ENCODE peak calls at places on chromosomes 3 and 15, in nine cellular contexts. N is CD8-positive, alpha-beta T cell; Y is fibroblast of lung; G is CD14-positive monocyte; U is CD8-positive, alpha-beta memory T cell; A is IMR-90; R is PC-3; L is T-helper 2 cell; V is GM12865. C is an unnamed sample.

GRCh38 chr3:122101646-122102045 is 46.5 kb downstream of the CD86 start:
- DNase-seq in Y (peak; percentile 44), U (peak; percentile 51), N (no peak), A (peak; percentile 66), V (peak; percentile 89), R (peak; percentile 87), L (no peak), G (no peak), C (peak; percentile 87)

GRCh38 chr3:94114667-94115066 is 51.8 kb downstream of the NSUN3 start:
- DNase-seq in R (no peak), L (no peak), Y (no peak), N (no peak), G (no peak), V (no peak), A (no peak), U (no peak), C (no peak)

GRCh38 chr3:157865449-157865862 is 240.8 kb downstream of the SHOX2 start:
- DNase-seq in N (peak; percentile 25), Y (no peak), L (no peak), A (no peak), V (peak; percentile 72), G (no peak), R (peak; percentile 60), U (no peak), C (peak; percentile 71)

GRCh38 chr15:63385911-63386531 is 4.4 kb upstream of the CA12 start:
- DNase-seq in N (no peak), L (no peak), G (no peak), A (no peak), Y (no peak), R (no peak), U (no peak), V (no peak), C (peak; percentile 7)

GRCh38 chr15:64373360-64373759 is 7.9 kb downstream of the PCLAF start:
- DNase-seq in Y (no peak), N (no peak), G (no peak), U (no peak), A (no peak), R (no peak), L (no peak), V (no peak), C (no peak)

GRCh38 chr3:40971191-40972168 is 227.8 kb upstream of the CTNNB1 start:
- DNase-seq in V (peak; percentile 95), U (no peak), N (no peak), G (peak; percentile 94), R (peak; percentile 96), A (peak; percentile 86), Y (peak; percentile 95), L (no peak), C (peak; percentile 82)

GRCh38 chr3:37707428-37708372 is 154.0 kb upstream of the CTDSPL start:
- DNase-seq in A (no peak), R (no peak), G (no peak), N (no peak), V (no peak), Y (no peak), L (no peak), U (no peak), C (peak; percentile 3)

GRCh38 chr15:70435369-70435768 is 328.0 kb downstream of the UACA start:
- DNase-seq in L (no peak), A (no peak), V (peak; percentile 46), G (no peak), R (no peak), N (no peak), Y (no peak), U (peak; percentile 12), C (no peak)

GRCh38 chr15:64354683-64355558 is 1.1 kb downstream of the CSNK1G1 start:
- DNase-seq in N (no peak), R (no peak), L (no peak), Y (no peak), U (no peak), V (peak; percentile 17), G (no peak), A (no peak), C (no peak)

GRCh38 chr3:100087203-100087602 is 27.1 kb downstream of the FILIP1L start:
- DNase-seq in Y (peak; percentile 86), V (peak; percentile 79), G (no peak), A (peak; percentile 45), R (peak; percentile 83), L (no peak), N (no peak), U (no peak), C (peak; percentile 24)

GRCh38 chr3:21914451-21914850 is 163.4 kb upstream of the ZNF385D start:
- DNase-seq in A (peak; percentile 4), R (no peak), G (no peak), U (no peak), L (no peak), V (no peak), N (no peak), Y (peak; percentile 30), C (peak; percentile 2)

GRCh38 chr3:13494463-13495350 is 14.6 kb downstream of the HDAC11 start:
- DNase-seq in Y (no peak), N (no peak), R (no peak), V (peak; percentile 46), L (no peak), G (no peak), A (peak; percentile 21), U (no peak), C (peak; percentile 2)

GRCh38 chr3:11582123-11582968 is 61.4 kb downstream of the VGLL4 start:
- DNase-seq in V (no peak), R (no peak), N (no peak), U (no peak), Y (peak; percentile 93), A (peak; percentile 89), G (no peak), L (no peak), C (no peak)

GRCh38 chr3:113873814-113874526 is 35.4 kb downstream of the GRAMD1C start:
- DNase-seq in G (no peak), V (no peak), L (no peak), Y (no peak), R (no peak), U (no peak), N (no peak), A (no peak), C (peak; percentile 31)

GRCh38 chr3:29384640-29385039 is 103.8 kb downstream of the RBMS3 start:
- DNase-seq in Y (peak; percentile 91), V (no peak), R (no peak), U (no peak), G (no peak), L (no peak), N (no peak), A (peak; percentile 65), C (no peak)

GRCh38 chr3:42705039-42705767 is 2.6 kb upstream of the HHATL start:
- DNase-seq in U (no peak), G (peak; percentile 25), A (no peak), V (no peak), N (no peak), Y (no peak), L (no peak), R (no peak), C (no peak)

GRCh38 chr3:113040231-113040630 is 49.4 kb downstream of the GTPBP8 start:
- DNase-seq in L (no peak), A (no peak), Y (no peak), U (no peak), R (no peak), N (no peak), G (no peak), V (no peak), C (no peak)

GRCh38 chr15:80031841-80032240 is 27.6 kb upstream of the ZFAND6 start:
- DNase-seq in A (no peak), G (no peak), N (no peak), U (no peak), V (peak; percentile 77), R (peak; percentile 83), Y (no peak), L (no peak), C (peak; percentile 35)

GRCh38 chr3:127961963-127962362 is 46.9 kb downstream of the KBTBD12 start:
- DNase-seq in A (peak; percentile 25), V (no peak), G (no peak), R (peak; percentile 91), L (no peak), Y (peak; percentile 59), U (no peak), N (no peak), C (peak; percentile 95)

GRCh38 chr15:70478251-70478990 is 284.9 kb downstream of the UACA start:
- DNase-seq in L (no peak), G (peak; percentile 69), Y (no peak), U (no peak), R (no peak), V (peak; percentile 80), A (no peak), N (no peak), C (no peak)

GRCh38 chr15:87419341-87419740 is 837.2 kb downstream of the NTRK3 start:
- DNase-seq in U (no peak), G (no peak), A (no peak), Y (peak; percentile 1), V (no peak), R (no peak), L (no peak), N (no peak), C (no peak)

GRCh38 chr3:113532698-113533533 is 561 bp downstream of the SIDT1 start:
- DNase-seq in R (peak; percentile 36), A (no peak), N (peak; percentile 58), L (peak; percentile 35), V (peak; percentile 69), U (no peak), Y (peak; percentile 6), G (no peak), C (peak; percentile 39)

GRCh38 chr3:136189043-136189442 is 7.1 kb downstream of the MSL2 start:
- DNase-seq in Y (no peak), N (no peak), G (no peak), A (no peak), R (no peak), L (no peak), V (no peak), U (no peak), C (no peak)

GRCh38 chr15:50353999-50354837 is 780 bp downstream of the GABPB1 start:
- DNase-seq in R (peak; percentile 77), A (peak; percentile 92), N (peak; percentile 54), Y (peak; percentile 88), G (peak; percentile 62), L (peak; percentile 25), V (peak; percentile 82), U (peak; percentile 70), C (peak; percentile 78)

GRCh38 chr3:188169826-188170455 is 16.0 kb downstream of the LPP start:
- DNase-seq in A (no peak), Y (peak; percentile 50), V (no peak), U (no peak), R (no peak), G (no peak), L (no peak), N (no peak), C (peak; percentile 14)

GRCh38 chr3:18888370-18888769 is 259.9 kb upstream of the KCNH8 start:
- DNase-seq in U (no peak), L (no peak), R (peak; percentile 23), A (no peak), N (no peak), V (no peak), Y (no peak), G (no peak), C (no peak)